ENCODE peak calls at places on chromosomes 6 and 20, in four cellular contexts. O is SK-N-SH, N is GM12878, C is H1. D is an unnamed sample.

GRCh38 chr20:63751471-63752271 is 12.1 kb downstream of the SLC2A4RG start:
- DNase-seq in O (peak), N (no peak), C (no peak), D (no peak)

GRCh38 chr20:37385659-37386504 is 39.9 kb downstream of the SRC start:
- DNase-seq in O (peak), C (no peak), N (no peak), D (no peak)

GRCh38 chr6:56642366-56643261 is at the start of gene DST:
- DNase-seq in N (no peak), O (no peak), C (no peak), D (no peak)

GRCh38 chr6:75283907-75284284 is 696 bp downstream of the TMEM30A start:
- DNase-seq in O (peak), C (no peak), N (no peak), D (no peak)

GRCh38 chr6:32553037-32553742 is 23.1 kb upstream of the HLA-DRB5 start:
- DNase-seq in O (no peak), N (no peak), C (no peak), D (no peak)

GRCh38 chr20:56592211-56592610 is 36.9 kb upstream of the TFAP2C start:
- DNase-seq in O (no peak), C (no peak), N (no peak), D (no peak)

GRCh38 chr20:37922016-37922415 is 19.1 kb downstream of the VSTM2L start:
- DNase-seq in N (peak), C (no peak), O (no peak), D (no peak)

GRCh38 chr6:20056350-20056992 is 155.8 kb downstream of the MBOAT1 start:
- DNase-seq in O (peak), C (no peak), N (peak), D (no peak)

GRCh38 chr20:17650816-17651760 is 31.0 kb downstream of the RRBP1 start:
- DNase-seq in N (no peak), C (no peak), O (no peak), D (no peak)

GRCh38 chr6:39558079-39558478 is 167.1 kb downstream of the KIF6 start:
- DNase-seq in N (no peak), C (no peak), O (peak), D (no peak)

GRCh38 chr6:136897071-136897470 is 25.0 kb upstream of the SLC35D3 start:
- DNase-seq in C (no peak), N (no peak), O (no peak), D (no peak)

GRCh38 chr20:55097621-55098020 is 622.2 kb downstream of the DOK5 start:
- DNase-seq in C (no peak), O (no peak), N (no peak), D (no peak)

GRCh38 chr6:47669684-47670515 is 28.5 kb upstream of the ADGRF4 start:
- DNase-seq in O (no peak), N (no peak), C (no peak), D (no peak)

GRCh38 chr6:109242923-109243322 is 139.3 kb downstream of the CD164 start:
- DNase-seq in N (no peak), C (no peak), O (no peak), D (no peak)

GRCh38 chr6:41488064-41488391 is 58.2 kb upstream of the FOXP4 start:
- DNase-seq in O (no peak), C (no peak), N (no peak), D (no peak)

GRCh38 chr20:46987001-46987400 is 92.4 kb downstream of the EYA2 start:
- DNase-seq in C (no peak), N (no peak), O (no peak), D (no peak)

GRCh38 chr6:41071501-41071922 is 644 bp downstream of the OARD1 start:
- DNase-seq in C (peak), O (no peak), N (peak), D (no peak)

GRCh38 chr6:14655990-14656640 is 538.5 kb downstream of the CD83 start:
- DNase-seq in C (no peak), N (no peak), O (no peak), D (no peak)

GRCh38 chr6:82045965-82046756 is 201.4 kb downstream of the IBTK start:
- DNase-seq in O (no peak), C (no peak), N (no peak), D (no peak)

GRCh38 chr6:46888031-46888430 is 33.7 kb downstream of the ADGRF5 start:
- DNase-seq in N (no peak), C (no peak), O (no peak), D (no peak)

GRCh38 chr6:143805832-143806281 is 37.3 kb upstream of the LTV1 start:
- DNase-seq in C (no peak), N (no peak), O (no peak), D (no peak)

GRCh38 chr6:99334526-99335127 is 14.8 kb downstream of the FAXC start:
- DNase-seq in C (no peak), N (peak), O (peak), D (no peak)

GRCh38 chr6:107820571-107821261 is 3.4 kb downstream of the SCML4 start:
- DNase-seq in O (peak), C (no peak), N (no peak), D (no peak)

GRCh38 chr6:139135578-139136545 is 982 bp downstream of the HECA start:
- DNase-seq in C (no peak), N (no peak), O (peak), D (peak)

GRCh38 chr6:111626446-111626845 is 20.8 kb upstream of the TRAF3IP2 start:
- DNase-seq in N (no peak), O (no peak), C (no peak), D (no peak)

GRCh38 chr6:93417421-93417996 is 1.9 kb downstream of the EPHA7 start:
- DNase-seq in N (no peak), C (no peak), O (peak), D (peak)

GRCh38 chr20:62740286-62741141 is 31.9 kb downstream of the NTSR1 start:
- DNase-seq in N (peak), C (no peak), O (no peak), D (peak)

GRCh38 chr20:20552076-20552475 is 160.4 kb downstream of the RALGAPA2 start:
- DNase-seq in N (no peak), C (no peak), O (no peak), D (no peak)

GRCh38 chr6:159540883-159541282 is 152.2 kb downstream of the SOD2 start:
- DNase-seq in O (no peak), C (no peak), N (no peak), D (no peak)

DNA sequence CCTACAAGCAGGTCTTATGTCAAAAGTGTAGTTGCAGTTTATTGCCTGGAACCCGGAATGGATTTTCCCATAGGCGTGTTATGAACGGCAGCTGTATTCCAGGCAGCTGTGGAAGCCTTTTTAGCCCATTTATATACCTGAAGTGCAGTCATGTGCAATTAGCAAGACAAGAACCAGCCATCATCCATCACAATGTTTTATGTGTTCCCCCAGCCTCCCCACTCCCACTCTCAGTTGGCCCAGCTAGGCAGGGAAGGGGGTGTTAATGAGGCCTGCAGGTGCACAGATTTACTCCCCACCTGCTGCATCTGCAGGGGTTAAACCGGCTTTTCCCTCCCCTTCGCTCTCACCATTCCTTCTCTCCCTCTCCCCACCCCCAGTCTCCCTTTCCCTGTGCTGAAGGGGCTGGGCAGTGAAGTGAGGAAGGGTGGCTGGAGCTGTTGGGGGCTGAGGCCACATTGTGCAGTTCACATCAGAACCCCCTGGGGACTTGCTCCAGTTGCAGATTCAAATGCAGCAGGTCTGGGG is 149.8 kb upstream of the AKAP12 start:
- DNase-seq in N (no peak), O (no peak), C (no peak), D (no peak)
- TF ChIP-seq POLR2AphosphoS5 in N (no peak), O (no peak), C (no peak), D (no peak)

GRCh38 chr20:23406880-23407279 is 14.4 kb downstream of the NAPB start:
- DNase-seq in C (no peak), N (no peak), O (no peak), D (no peak)

GRCh38 chr20:23408957-23409356 is 12.3 kb downstream of the NAPB start:
- DNase-seq in N (no peak), C (no peak), O (no peak), D (no peak)

GRCh38 chr20:23409800-23410199 is 11.5 kb downstream of the NAPB start:
- DNase-seq in C (no peak), O (no peak), N (no peak), D (no peak)

GRCh38 chr20:23404196-23404595 is 17.1 kb downstream of the NAPB start:
- DNase-seq in O (no peak), C (no peak), N (no peak), D (no peak)

DNA sequence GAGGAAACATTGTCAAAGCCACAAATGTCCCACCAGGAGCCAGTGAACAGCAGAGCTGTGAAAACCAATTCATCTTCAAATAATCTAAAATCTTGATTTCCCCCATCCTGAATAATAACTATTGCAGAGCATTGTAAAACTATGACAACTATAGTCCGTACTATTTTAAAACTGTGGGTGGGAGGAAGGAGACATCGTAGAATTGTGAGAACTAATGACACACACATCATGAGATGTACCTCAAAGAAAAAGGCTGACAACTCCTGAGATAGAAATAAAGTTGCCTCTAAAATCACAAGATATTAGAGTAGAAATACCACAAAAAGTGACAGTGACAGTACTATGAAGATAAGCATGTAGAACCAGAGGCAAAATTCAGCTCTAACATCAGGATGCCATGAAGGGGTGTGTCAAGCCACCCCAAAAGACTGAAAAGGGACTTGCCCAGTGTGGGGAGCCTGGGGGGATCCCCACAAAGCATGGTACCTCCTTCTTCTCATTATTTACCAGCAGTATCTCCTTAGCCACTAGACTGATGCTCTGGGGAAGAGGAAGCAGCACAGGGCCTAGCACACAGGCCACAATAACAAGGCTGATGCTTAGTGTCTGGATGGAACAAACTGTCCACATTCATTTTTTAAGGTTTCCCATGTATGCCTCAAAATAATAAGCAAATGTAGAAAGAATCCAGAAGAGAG is 13.4 kb downstream of the NAPB start:
- DNase-seq in C (no peak), N (no peak), O (no peak), D (no peak)
- TF ChIP-seq TAF1 in C (no peak), N (no peak), O (no peak), D (no peak)

DNA sequence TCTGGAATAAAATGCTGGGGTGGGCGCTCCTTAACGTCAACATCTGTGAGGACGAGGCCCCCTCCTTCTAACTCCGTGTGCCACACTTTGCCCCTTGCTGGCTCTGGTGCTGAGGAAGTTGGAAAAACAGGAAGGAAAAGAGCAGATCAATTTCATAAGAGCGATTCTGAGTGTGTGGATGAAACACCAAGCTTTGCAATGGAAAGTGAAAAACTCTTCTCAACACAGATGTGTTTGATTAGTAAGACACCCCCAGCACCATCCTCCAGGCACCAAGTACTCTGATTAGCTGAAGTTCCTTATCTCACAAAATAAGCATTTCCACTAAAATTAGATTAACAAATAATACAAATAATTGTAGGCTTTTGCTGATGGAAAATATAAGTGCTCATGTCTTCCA is 447.1 kb downstream of the MAFB start:
- DNase-seq in O (peak), C (no peak), N (no peak), D (no peak)
- TF ChIP-seq POLR2AphosphoS5 in O (no peak), C (no peak), N (no peak), D (no peak)

GRCh38 chr20:6835609-6836008 is 68.1 kb downstream of the BMP2 start:
- DNase-seq in C (no peak), N (no peak), O (no peak), D (no peak)

GRCh38 chr20:6836821-6837374 is 69.4 kb downstream of the BMP2 start:
- DNase-seq in C (no peak), O (no peak), N (no peak), D (no peak)

GRCh38 chr20:6837730-6838129 is 70.2 kb downstream of the BMP2 start:
- DNase-seq in N (no peak), C (no peak), O (no peak), D (no peak)

GRCh38 chr20:6841128-6841527 is 73.6 kb downstream of the BMP2 start:
- DNase-seq in N (no peak), O (no peak), C (no peak), D (no peak)

GRCh38 chr20:6838181-6838826 is 70.8 kb downstream of the BMP2 start:
- DNase-seq in C (no peak), N (peak), O (no peak), D (no peak)
- TF ChIP-seq TAF1 in C (no peak), N (no peak), O (no peak), D (no peak)

GRCh38 chr6:157539900-157540752 is 159.1 kb downstream of the ZDHHC14 start:
- DNase-seq in O (no peak), C (no peak), N (no peak), D (no peak)
- TF ChIP-seq POLR2AphosphoS5 in O (no peak), C (no peak), N (no peak), D (no peak)

GRCh38 chr6:3204921-3205320 is 22.5 kb downstream of the TUBB2B start:
- DNase-seq in C (no peak), N (no peak), O (no peak), D (no peak)

GRCh38 chr6:3205913-3206312 is 21.5 kb downstream of the TUBB2B start:
- DNase-seq in O (no peak), N (no peak), C (no peak), D (no peak)

GRCh38 chr6:3208096-3208774 is 19.2 kb downstream of the TUBB2B start:
- DNase-seq in N (no peak), O (peak), C (no peak), D (no peak)

GRCh38 chr6:3208775-3209113 is 18.7 kb downstream of the TUBB2B start:
- DNase-seq in O (no peak), N (no peak), C (no peak), D (no peak)

GRCh38 chr6:3206339-3207015 is 21.0 kb downstream of the TUBB2B start:
- DNase-seq in C (no peak), O (no peak), N (no peak), D (no peak)
- TF ChIP-seq TAF1 in C (no peak), O (no peak), N (no peak), D (no peak)

GRCh38 chr6:164692772-164693171 is 616.6 kb downstream of the C6orf118 start:
- DNase-seq in C (no peak), O (no peak), N (no peak), D (no peak)
- TF ChIP-seq POLR2AphosphoS5 in C (no peak), O (no peak), N (no peak), D (no peak)

DNA sequence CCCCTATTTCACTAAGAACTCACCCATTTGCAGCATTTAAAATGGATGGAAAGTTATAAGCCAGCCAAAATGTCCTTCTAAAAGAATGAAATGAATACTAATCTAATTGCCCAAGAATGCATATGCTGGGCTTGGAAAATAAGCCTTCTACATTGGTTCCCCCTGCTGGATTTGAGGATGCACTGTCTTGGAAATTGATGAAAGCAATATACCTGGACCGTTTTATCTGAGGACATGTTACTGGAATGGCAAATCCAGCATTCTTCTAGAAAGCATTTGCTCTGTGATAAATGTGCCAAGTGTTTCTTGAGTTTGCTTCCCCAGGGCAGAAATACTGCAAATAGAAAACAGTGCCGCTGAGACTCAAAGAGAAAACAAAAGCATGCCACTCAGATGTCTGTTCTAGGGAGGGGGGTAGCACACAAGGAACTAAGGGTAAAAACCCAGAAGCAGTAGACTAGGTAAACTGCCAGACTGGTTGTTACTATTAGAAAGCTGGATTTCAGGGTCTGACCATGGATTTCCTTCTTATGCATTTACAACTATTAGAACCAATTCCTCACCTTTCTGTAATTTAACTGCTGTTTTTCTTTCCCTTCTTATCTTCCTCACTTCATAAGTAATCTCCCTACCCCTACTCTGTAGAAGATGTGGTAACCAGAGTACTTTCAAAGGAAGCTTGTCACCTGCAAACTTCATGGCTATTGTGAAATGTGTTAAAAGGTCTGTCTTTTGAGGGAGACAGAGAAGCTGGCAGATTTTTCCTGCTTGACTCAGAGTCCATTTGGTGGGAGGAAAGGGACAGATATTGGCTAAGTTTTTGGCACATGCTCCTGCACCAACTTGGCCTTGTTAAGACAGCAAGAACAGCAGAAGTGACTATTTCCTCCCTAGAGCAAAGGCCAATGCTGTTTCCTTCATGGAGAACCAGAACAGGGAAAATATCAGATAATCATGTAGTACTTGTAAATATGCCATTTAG is 642.6 kb downstream of the KIF16B start:
- DNase-seq in N (no peak), O (peak), C (no peak), D (no peak)
- TF ChIP-seq TAF1 in N (no peak), O (no peak), C (no peak), D (no peak)

DNA sequence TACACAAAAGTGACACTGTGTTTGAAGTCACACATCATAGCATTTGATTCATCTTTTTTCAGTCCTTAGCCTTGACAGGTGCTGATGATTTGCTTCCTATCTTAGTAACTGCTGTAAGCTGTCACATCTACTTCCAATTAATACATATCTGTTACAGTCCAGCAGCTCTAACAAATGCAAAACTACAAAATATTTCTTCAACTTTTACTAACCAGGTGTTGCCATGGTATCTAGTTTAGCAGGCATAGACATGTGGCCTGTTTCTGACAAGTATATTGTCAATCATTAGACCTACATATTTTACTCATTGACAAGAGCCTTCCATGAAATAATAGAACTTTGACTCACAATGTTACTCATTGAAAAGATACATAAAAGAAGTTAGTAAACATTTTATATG is 1159.7 kb downstream of the GRIK2 start:
- DNase-seq in C (no peak), N (no peak), O (no peak), D (no peak)
- TF ChIP-seq POLR2AphosphoS5 in C (no peak), N (no peak), O (no peak), D (no peak)